ENCODE peak calls at places on chromosomes 6 and 20, in seven cellular contexts. T, P, R, H, B, Z and A are unnamed samples.

GRCh38 chr6:39330057-39330456 is 7.6 kb upstream of the KCNK16 start:
- DNase-seq in B (no peak), R (no peak), T (no peak), Z (no peak), H (no peak), P (no peak), A (no peak)

GRCh38 chr6:147530132-147531060 is 21.9 kb downstream of the SAMD5 start:
- DNase-seq in P (no peak), H (no peak), B (no peak), T (no peak), Z (no peak), R (no peak), A (no peak)

GRCh38 chr20:32462900-32463641 is 104.9 kb downstream of the ASXL1 start:
- DNase-seq in R (no peak), Z (no peak), H (peak), P (peak), T (no peak), B (peak), A (peak)

GRCh38 chr6:26249959-26250805 is 114.8 kb upstream of the BTN3A2 start:
- DNase-seq in B (peak), R (peak), P (no peak), T (no peak), H (peak), Z (no peak), A (peak)

GRCh38 chr6:307874-308273 is 15.6 kb downstream of the DUSP22 start:
- DNase-seq in P (no peak), Z (no peak), R (no peak), H (no peak), T (no peak), B (no peak), A (no peak)

GRCh38 chr6:131948221-131948661 is 2.9 kb downstream of the CCN2 start:
- DNase-seq in R (peak), P (no peak), T (no peak), B (no peak), H (no peak), Z (no peak), A (no peak)

GRCh38 chr6:25715794-25716193 is 38.7 kb upstream of the SLC17A4 start:
- DNase-seq in H (no peak), R (no peak), P (no peak), T (no peak), Z (no peak), B (no peak), A (no peak)

GRCh38 chr20:62887147-62887859 is 25.7 kb upstream of the TCFL5 start:
- DNase-seq in R (peak), T (no peak), H (peak), P (peak), Z (peak), B (peak), A (no peak)

GRCh38 chr6:127956260-127956888 is 55.5 kb upstream of the THEMIS start:
- DNase-seq in R (peak), P (no peak), Z (no peak), H (no peak), B (no peak), T (no peak), A (no peak)

GRCh38 chr6:161189891-161190290 is 84.0 kb downstream of the AGPAT4 start:
- DNase-seq in H (no peak), P (no peak), Z (no peak), R (peak), B (no peak), T (no peak), A (no peak)

GRCh38 chr6:126077810-126078791 is 91.8 kb downstream of the TRMT11 start:
- DNase-seq in H (peak), T (no peak), P (no peak), B (peak), R (peak), Z (peak), A (no peak)

GRCh38 chr20:13113731-13114130 is 105.0 kb downstream of the SPTLC3 start:
- DNase-seq in B (no peak), T (no peak), P (no peak), R (peak), Z (no peak), H (no peak), A (no peak)

GRCh38 chr6:143465546-143465945 is 14.9 kb downstream of the PEX3 start:
- DNase-seq in T (no peak), B (no peak), Z (no peak), P (no peak), R (no peak), H (no peak), A (no peak)

GRCh38 chr20:38835792-38836191 is 30.3 kb downstream of the PPP1R16B start:
- DNase-seq in Z (no peak), B (no peak), H (no peak), R (no peak), P (no peak), T (no peak), A (no peak)

GRCh38 chr20:20371681-20372080 is 3.8 kb downstream of the INSM1 start:
- DNase-seq in H (no peak), T (no peak), P (no peak), Z (no peak), B (no peak), R (no peak), A (no peak)

GRCh38 chr20:19466204-19466928 is 253.9 kb downstream of the SLC24A3 start:
- DNase-seq in P (no peak), T (no peak), R (no peak), H (no peak), Z (no peak), B (no peak), A (no peak)

GRCh38 chr6:105170066-105170465 is 9.7 kb downstream of the POPDC3 start:
- DNase-seq in T (no peak), Z (no peak), B (no peak), H (no peak), P (no peak), R (peak), A (no peak)

GRCh38 chr6:4356899-4357659 is 221.7 kb upstream of the ECI2 start:
- DNase-seq in P (no peak), Z (no peak), T (no peak), H (no peak), B (no peak), R (no peak), A (no peak)

GRCh38 chr20:17654649-17655285 is 27.3 kb downstream of the RRBP1 start:
- DNase-seq in P (peak), R (peak), H (peak), T (peak), Z (peak), B (no peak), A (no peak)

GRCh38 chr20:14219801-14220461 is 117.5 kb downstream of the FLRT3 start:
- DNase-seq in T (peak), Z (no peak), H (no peak), B (peak), P (peak), R (no peak), A (no peak)

GRCh38 chr6:100257661-100258395 is 206.9 kb downstream of the SIM1 start:
- DNase-seq in P (no peak), H (no peak), B (no peak), Z (no peak), T (no peak), R (peak), A (no peak)

GRCh38 chr6:122903266-122903915 is 92.6 kb upstream of the CLVS2 start:
- DNase-seq in H (no peak), T (no peak), R (no peak), P (no peak), Z (no peak), B (no peak), A (no peak)

GRCh38 chr20:1335961-1336698 is 7.2 kb upstream of the SDCBP2 start:
- DNase-seq in T (no peak), H (no peak), R (peak), Z (no peak), B (peak), P (no peak), A (no peak)

GRCh38 chr20:2691663-2692035 is 931 bp upstream of the EBF4 start:
- DNase-seq in R (no peak), T (no peak), B (peak), P (no peak), H (no peak), Z (no peak), A (no peak)

GRCh38 chr20:8394308-8394945 is 262.4 kb downstream of the PLCB1 start:
- DNase-seq in P (no peak), H (no peak), Z (no peak), B (no peak), T (no peak), R (peak), A (no peak)

GRCh38 chr6:167093922-167094432 is 28.9 kb upstream of the CCR6 start:
- DNase-seq in H (no peak), T (no peak), Z (no peak), P (no peak), B (peak), R (peak), A (no peak)

GRCh38 chr20:41178904-41179432 is 41.6 kb downstream of the PLCG1 start:
- DNase-seq in R (no peak), B (peak), P (peak), Z (no peak), H (no peak), T (no peak), A (peak)

GRCh38 chr6:20661721-20662120 is 127.5 kb downstream of the CDKAL1 start:
- DNase-seq in P (no peak), B (no peak), T (no peak), R (peak), Z (no peak), H (peak), A (no peak)

GRCh38 chr20:34925981-34926380 is 29.6 kb downstream of the GSS start:
- DNase-seq in R (no peak), Z (no peak), H (no peak), B (no peak), T (no peak), P (no peak), A (no peak)

GRCh38 chr6:27503436-27504030 is 30.6 kb upstream of the ZNF184 start:
- DNase-seq in B (peak), P (no peak), T (peak), R (peak), H (peak), Z (peak), A (peak)

GRCh38 chr6:38262041-38262440 is 377.7 kb downstream of the BTBD9 start:
- DNase-seq in H (no peak), P (no peak), Z (no peak), B (no peak), T (peak), R (peak), A (no peak)

GRCh38 chr6:41779336-41779735 is 364 bp downstream of the FRS3 start:
- DNase-seq in T (no peak), R (peak), H (no peak), B (no peak), P (no peak), Z (no peak), A (no peak)

GRCh38 chr20:35625584-35626385 is 10.2 kb downstream of the SPAG4 start:
- DNase-seq in H (no peak), R (no peak), Z (no peak), P (peak), B (no peak), T (no peak), A (no peak)

GRCh38 chr20:3858689-3859088 is 12.1 kb downstream of the MAVS start:
- DNase-seq in Z (no peak), B (no peak), H (no peak), P (no peak), T (no peak), R (no peak), A (no peak)

GRCh38 chr6:11008821-11009220 is 35.3 kb downstream of the ELOVL2 start:
- DNase-seq in T (no peak), H (no peak), P (no peak), B (no peak), Z (no peak), R (peak), A (no peak)
- H3K4me3 ChIP-seq in T (no peak), H (no peak), P (no peak), B (no peak), Z (no peak), R (peak), A (no peak)

DNA sequence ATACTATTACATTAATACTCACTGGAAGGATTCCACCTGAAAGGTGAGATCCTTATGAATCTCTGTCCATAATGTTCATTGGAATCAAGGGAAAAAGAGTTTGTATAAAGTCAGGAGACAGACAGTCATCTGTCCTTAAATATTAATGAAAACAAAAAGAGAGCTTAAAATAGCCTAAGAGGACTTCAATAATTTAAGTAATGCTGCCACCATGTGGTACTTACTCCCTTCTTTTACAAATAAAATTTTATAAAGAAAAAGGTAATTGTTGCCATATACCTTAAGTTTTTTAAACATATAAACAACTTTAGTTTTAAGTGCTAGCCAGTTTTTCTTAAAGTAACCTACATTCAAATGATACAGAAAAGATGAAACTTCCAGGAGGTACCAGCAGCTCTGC is 5.1 kb downstream of the BLOC1S5 start:
- DNase-seq in H (peak), B (no peak), R (peak), P (no peak), T (no peak), Z (no peak), A (no peak)
- H3K4me3 ChIP-seq in H (no peak), B (no peak), R (no peak), P (no peak), T (no peak), Z (no peak), A (no peak)

GRCh38 chr6:79808846-79809245 is 138.5 kb downstream of the ELOVL4 start:
- DNase-seq in Z (no peak), H (no peak), B (no peak), P (no peak), R (no peak), T (no peak), A (no peak)

GRCh38 chr6:79813143-79813542 is 134.2 kb downstream of the ELOVL4 start:
- DNase-seq in H (no peak), T (no peak), Z (no peak), R (no peak), B (no peak), P (no peak), A (no peak)

GRCh38 chr6:79810878-79811277 is 136.5 kb downstream of the ELOVL4 start:
- DNase-seq in R (no peak), Z (no peak), B (no peak), P (no peak), T (no peak), H (peak), A (no peak)

GRCh38 chr6:79812195-79812594 is 135.2 kb downstream of the ELOVL4 start:
- DNase-seq in R (no peak), B (no peak), Z (no peak), T (no peak), P (no peak), H (no peak), A (no peak)

GRCh38 chr6:79810153-79810806 is 137.1 kb downstream of the ELOVL4 start:
- DNase-seq in R (no peak), T (no peak), Z (no peak), B (no peak), H (peak), P (no peak), A (no peak)
- H3K4me3 ChIP-seq in R (no peak), T (no peak), Z (no peak), B (no peak), H (no peak), P (no peak), A (no peak)

GRCh38 chr6:154507209-154507898 is 3.1 kb downstream of the CNKSR3 start:
- DNase-seq in R (no peak), H (no peak), T (no peak), B (no peak), Z (no peak), P (no peak), A (no peak)

GRCh38 chr6:154508573-154509375 is 1.7 kb downstream of the CNKSR3 start:
- DNase-seq in H (peak), B (peak), P (no peak), Z (no peak), T (no peak), R (peak), A (no peak)

GRCh38 chr6:154510144-154510905 is at the start of gene CNKSR3:
- DNase-seq in T (peak), P (peak), H (peak), R (peak), Z (peak), B (peak), A (peak)

GRCh38 chr6:154511735-154512097 is 1.2 kb upstream of the CNKSR3 start:
- DNase-seq in R (peak), B (no peak), T (no peak), H (no peak), P (no peak), Z (no peak), A (no peak)

GRCh38 chr6:154509421-154510143 is 903 bp downstream of the CNKSR3 start:
- DNase-seq in H (peak), P (peak), B (peak), Z (peak), T (no peak), R (peak), A (peak)
- H3K4me3 ChIP-seq in H (peak), P (peak), B (peak), Z (peak), T (peak), R (peak), A (peak)

GRCh38 chr6:163392533-163392932 is 22.0 kb upstream of the QKI start:
- DNase-seq in T (no peak), P (peak), B (no peak), R (peak), Z (no peak), H (no peak), A (no peak)
- H3K4me3 ChIP-seq in T (no peak), P (no peak), B (no peak), R (no peak), Z (no peak), H (no peak), A (no peak)

DNA sequence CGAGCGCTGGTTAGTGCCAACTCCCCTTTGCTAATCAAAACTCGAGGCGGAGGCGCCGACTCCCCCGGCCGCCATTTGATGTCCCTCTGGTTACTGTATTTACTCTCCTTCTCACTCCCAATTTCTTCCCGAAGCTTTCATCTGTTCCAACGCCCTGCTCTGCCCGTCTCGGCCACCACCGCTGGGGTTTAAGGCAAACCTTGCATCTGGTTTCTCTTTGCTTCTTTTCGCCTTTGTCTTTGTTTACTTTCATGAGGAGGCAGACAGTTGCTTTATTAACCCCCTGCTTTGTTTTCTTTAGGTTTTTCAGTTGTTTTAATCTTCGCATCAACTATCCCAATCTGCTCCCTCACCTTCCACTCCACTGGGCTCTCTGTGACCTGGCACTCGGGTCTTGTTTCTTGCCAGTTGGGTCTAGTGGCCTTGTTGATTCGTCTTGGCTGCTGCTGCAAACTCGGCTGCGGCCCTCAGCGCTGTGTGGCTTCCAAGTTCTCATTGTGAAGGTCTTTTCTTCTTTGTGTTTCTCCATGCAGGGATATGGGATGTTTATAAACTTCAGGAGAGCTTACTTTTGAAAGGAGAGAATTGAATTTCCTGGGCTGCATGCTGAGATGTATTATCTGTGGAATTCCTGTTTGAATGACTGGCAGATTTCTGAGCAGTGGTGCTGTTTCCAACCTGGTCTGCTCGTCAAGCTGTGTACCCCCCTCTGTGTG is 155.1 kb downstream of the CDC5L start:
- DNase-seq in R (peak), P (peak), T (peak), Z (no peak), B (peak), H (no peak), A (no peak)
- H3K4me3 ChIP-seq in R (peak), P (no peak), T (no peak), Z (no peak), B (no peak), H (no peak), A (no peak)

GRCh38 chr6:36056178-36056577 is 28.6 kb downstream of the MAPK14 start:
- DNase-seq in T (no peak), P (no peak), H (no peak), B (no peak), Z (no peak), R (no peak), A (no peak)

GRCh38 chr6:36053878-36054277 is 26.3 kb downstream of the MAPK14 start:
- DNase-seq in B (no peak), H (no peak), T (no peak), R (no peak), Z (no peak), P (no peak), A (no peak)

GRCh38 chr6:36052092-36052491 is 24.5 kb downstream of the MAPK14 start:
- DNase-seq in T (no peak), P (no peak), Z (no peak), B (no peak), R (peak), H (no peak), A (no peak)

GRCh38 chr6:36054415-36054814 is 26.8 kb downstream of the MAPK14 start:
- DNase-seq in H (no peak), Z (no peak), R (peak), P (no peak), B (no peak), T (no peak), A (no peak)

DNA sequence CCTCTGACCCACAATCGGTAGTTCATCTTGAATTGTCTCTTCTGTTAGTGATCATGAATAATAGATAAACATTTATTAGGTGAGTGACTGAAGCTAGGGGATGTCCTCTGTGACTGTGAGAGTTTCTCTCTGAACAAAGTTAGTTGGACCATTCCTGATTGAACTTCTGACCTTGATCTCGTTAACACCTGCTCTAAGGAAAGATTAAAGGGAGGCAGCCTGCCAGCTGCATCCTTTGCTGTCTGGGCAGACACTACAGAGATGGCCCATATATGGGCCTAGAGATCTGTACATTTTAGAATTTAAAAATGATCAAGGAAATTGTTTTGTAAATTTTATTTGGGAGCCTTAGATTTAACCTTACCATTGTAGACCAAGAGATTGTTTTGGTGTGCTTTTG is 27.4 kb downstream of the MAPK14 start:
- DNase-seq in H (no peak), B (no peak), R (no peak), P (no peak), T (no peak), Z (no peak), A (no peak)
- H3K4me3 ChIP-seq in H (no peak), B (no peak), R (no peak), P (no peak), T (no peak), Z (no peak), A (no peak)

GRCh38 chr6:67244037-67244436 is 1391.0 kb upstream of the ADGRB3 start:
- DNase-seq in B (no peak), P (no peak), R (no peak), Z (no peak), H (no peak), T (no peak), A (no peak)

GRCh38 chr6:67252663-67253062 is 1382.4 kb upstream of the ADGRB3 start:
- DNase-seq in T (no peak), B (no peak), H (peak), P (no peak), R (no peak), Z (no peak), A (no peak)

DNA sequence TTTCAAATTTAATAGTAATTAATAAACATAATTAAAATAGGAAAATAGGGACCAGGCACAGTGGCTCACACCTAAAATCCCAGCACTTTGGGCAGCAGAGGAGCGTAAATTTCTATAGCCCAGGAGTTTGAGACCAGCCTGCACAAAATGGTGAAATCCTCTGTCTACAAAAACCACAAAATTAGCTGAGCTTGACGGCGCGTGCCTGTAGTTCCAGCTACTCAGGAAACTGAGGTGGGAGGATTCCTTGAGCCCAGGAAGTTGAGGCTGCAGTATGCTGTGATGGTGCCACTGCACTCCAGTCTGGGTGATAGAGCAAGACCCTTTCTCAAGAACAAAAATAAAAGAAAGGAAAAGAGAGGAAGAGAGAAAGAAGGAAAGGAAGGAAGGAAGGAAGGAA is 1387.0 kb upstream of the ADGRB3 start:
- DNase-seq in R (no peak), Z (no peak), T (no peak), B (no peak), H (no peak), P (no peak), A (no peak)
- H3K4me3 ChIP-seq in R (no peak), Z (no peak), T (no peak), B (no peak), H (no peak), P (no peak), A (no peak)

GRCh38 chr20:58227391-58228102 is 906 bp downstream of the ANKRD60 start:
- DNase-seq in Z (no peak), H (no peak), B (no peak), R (no peak), T (no peak), P (peak), A (no peak)
- H3K4me3 ChIP-seq in Z (no peak), H (no peak), B (no peak), R (no peak), T (peak), P (no peak), A (no peak)